ENCODE peak calls at places on chromosomes 1 and 21, in four cellular contexts. One of them, this sample, is unnamed.

GRCh38 chr1:7005762-7006161 is 220.5 kb downstream of the CAMTA1 start:
- DNase-seq in adrenal gland: no peak
- DNase-seq in tibial nerve: no peak
- DNase-seq in suprapubic skin: no peak
- DNase-seq in this sample: no peak

GRCh38 chr1:85225624-85226380 is 25.0 kb upstream of the SYDE2 start:
- DNase-seq in adrenal gland: no peak
- DNase-seq in suprapubic skin: no peak
- DNase-seq in tibial nerve: no peak
- DNase-seq in this sample: no peak

GRCh38 chr1:161069731-161070270 is at the start of gene ARHGAP30:
- DNase-seq in suprapubic skin: no peak
- DNase-seq in adrenal gland: peak; percentile 76
- DNase-seq in tibial nerve: peak; percentile 16
- DNase-seq in this sample: no peak

GRCh38 chr1:223364685-223365382 is 858 bp upstream of the SUSD4 start:
- DNase-seq in adrenal gland: no peak
- DNase-seq in suprapubic skin: no peak
- DNase-seq in tibial nerve: no peak
- DNase-seq in this sample: no peak

GRCh38 chr1:165228676-165229075 is 127.8 kb downstream of the LMX1A start:
- DNase-seq in adrenal gland: no peak
- DNase-seq in suprapubic skin: no peak
- DNase-seq in tibial nerve: no peak
- DNase-seq in this sample: no peak

GRCh38 chr1:43822040-43822439 is 111.6 kb upstream of the ARTN start:
- DNase-seq in tibial nerve: no peak
- DNase-seq in adrenal gland: peak; percentile 23
- DNase-seq in suprapubic skin: no peak
- DNase-seq in this sample: peak; percentile 23

GRCh38 chr1:203765029-203765837 is at the start of gene LAX1:
- DNase-seq in adrenal gland: no peak
- DNase-seq in tibial nerve: no peak
- DNase-seq in suprapubic skin: no peak
- DNase-seq in this sample: no peak

GRCh38 chr1:68142461-68142860 is 89.9 kb downstream of the WLS start:
- DNase-seq in tibial nerve: no peak
- DNase-seq in adrenal gland: no peak
- DNase-seq in suprapubic skin: no peak
- DNase-seq in this sample: no peak

GRCh38 chr1:46520063-46520911 is 30.7 kb downstream of the DMBX1 start:
- DNase-seq in suprapubic skin: no peak
- DNase-seq in tibial nerve: no peak
- DNase-seq in adrenal gland: no peak
- DNase-seq in this sample: no peak

GRCh38 chr1:230866171-230866811 is 2.0 kb downstream of the C1orf198 start:
- DNase-seq in suprapubic skin: no peak
- DNase-seq in adrenal gland: no peak
- DNase-seq in tibial nerve: no peak
- DNase-seq in this sample: no peak

GRCh38 chr1:4598561-4598960 is 55.8 kb upstream of the AJAP1 start:
- DNase-seq in suprapubic skin: no peak
- DNase-seq in adrenal gland: no peak
- DNase-seq in tibial nerve: no peak
- DNase-seq in this sample: no peak

GRCh38 chr1:213284626-213285025 is 233.6 kb downstream of the RPS6KC1 start:
- DNase-seq in tibial nerve: no peak
- DNase-seq in adrenal gland: no peak
- DNase-seq in suprapubic skin: no peak
- DNase-seq in this sample: no peak

GRCh38 chr21:42674351-42674940 is 21.0 kb downstream of the PDE9A start:
- DNase-seq in suprapubic skin: no peak
- DNase-seq in tibial nerve: no peak
- DNase-seq in adrenal gland: no peak
- DNase-seq in this sample: no peak

GRCh38 chr1:18535391-18536210 is 54.9 kb downstream of the KLHDC7A start:
- DNase-seq in adrenal gland: no peak
- DNase-seq in suprapubic skin: peak; percentile 62
- DNase-seq in tibial nerve: no peak
- DNase-seq in this sample: no peak

GRCh38 chr1:5983361-5984103 is 8.7 kb downstream of the NPHP4 start:
- DNase-seq in suprapubic skin: no peak
- DNase-seq in adrenal gland: no peak
- DNase-seq in tibial nerve: no peak
- DNase-seq in this sample: no peak

GRCh38 chr21:15823486-15824150 is 93.8 kb downstream of the USP25 start:
- DNase-seq in tibial nerve: no peak
- DNase-seq in adrenal gland: no peak
- DNase-seq in suprapubic skin: no peak
- DNase-seq in this sample: no peak

GRCh38 chr1:12600335-12600734 is 17.7 kb downstream of the DHRS3 start:
- DNase-seq in suprapubic skin: no peak
- DNase-seq in tibial nerve: no peak
- DNase-seq in adrenal gland: peak; percentile 88
- DNase-seq in this sample: no peak

GRCh38 chr1:50783286-50783685 is 176.8 kb downstream of the FAF1 start:
- DNase-seq in adrenal gland: no peak
- DNase-seq in suprapubic skin: no peak
- DNase-seq in tibial nerve: no peak
- DNase-seq in this sample: no peak

DNA sequence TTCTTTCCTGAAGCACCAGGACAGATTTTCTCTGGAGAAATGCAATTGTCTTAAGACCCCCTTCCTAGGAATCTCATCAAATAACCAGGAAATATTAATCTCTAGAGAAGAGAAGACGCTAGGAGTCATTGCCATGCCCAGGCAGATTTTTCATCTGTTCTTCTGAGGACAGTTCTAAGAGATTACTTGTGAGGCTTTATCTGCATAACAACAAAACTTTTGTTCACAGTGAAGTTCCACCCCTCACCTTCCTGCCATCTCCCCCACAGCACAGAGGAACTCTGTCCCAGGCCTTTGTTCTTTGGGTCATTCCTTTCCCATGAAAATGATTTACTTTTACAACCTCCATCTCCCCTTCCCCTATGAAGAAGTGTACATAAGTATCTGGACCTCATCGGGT is 384.6 kb upstream of the CAMK1G start:
- DNase-seq in suprapubic skin: no peak
- DNase-seq in adrenal gland: no peak
- DNase-seq in tibial nerve: no peak
- DNase-seq in this sample: no peak
- H3K27ac ChIP-seq in suprapubic skin: no peak overlapping the region
- H3K27ac ChIP-seq in adrenal gland: no peak overlapping the region
- H3K27ac ChIP-seq in tibial nerve: no peak overlapping the region
- H3K27ac ChIP-seq in this sample: no peak overlapping the region

DNA sequence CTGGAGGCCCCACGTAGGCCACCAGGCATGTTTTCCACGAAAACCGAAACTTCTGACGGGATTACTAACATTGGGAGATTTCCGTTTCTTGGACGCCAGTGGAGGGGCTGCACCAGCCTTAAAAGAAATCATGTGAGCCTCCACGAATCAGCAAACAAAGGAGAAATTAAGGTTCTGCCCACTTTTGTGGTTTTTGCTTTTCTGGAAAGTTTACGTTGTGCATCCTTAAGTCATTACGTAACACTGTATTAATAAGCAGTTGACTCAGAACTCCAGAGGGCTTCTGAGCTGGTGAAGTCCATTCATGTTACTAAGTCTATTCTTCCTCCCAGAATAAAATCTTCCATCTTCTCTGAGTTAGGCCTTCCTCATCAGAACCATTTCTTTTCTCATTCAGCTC is 168.5 kb downstream of the PSMG1 start:
- DNase-seq in tibial nerve: no peak
- DNase-seq in adrenal gland: no peak
- DNase-seq in suprapubic skin: no peak
- DNase-seq in this sample: no peak
- TF ChIP-seq CTCF in tibial nerve: no peak
- TF ChIP-seq CTCF in adrenal gland: no peak
- TF ChIP-seq CTCF in suprapubic skin: no peak
- TF ChIP-seq CTCF in this sample: no peak

GRCh38 chr1:115679141-115679611 is 37.4 kb downstream of the VANGL1 start:
- DNase-seq in tibial nerve: peak; percentile 21
- DNase-seq in adrenal gland: peak; percentile 61
- DNase-seq in suprapubic skin: no peak
- DNase-seq in this sample: no peak
- H3K27ac ChIP-seq in tibial nerve: peak overlapping the region; percentile 69
- H3K27ac ChIP-seq in adrenal gland: no peak overlapping the region
- H3K27ac ChIP-seq in suprapubic skin: peak overlapping the region; percentile 80
- H3K27ac ChIP-seq in this sample: peak overlapping the region; percentile 63

DNA sequence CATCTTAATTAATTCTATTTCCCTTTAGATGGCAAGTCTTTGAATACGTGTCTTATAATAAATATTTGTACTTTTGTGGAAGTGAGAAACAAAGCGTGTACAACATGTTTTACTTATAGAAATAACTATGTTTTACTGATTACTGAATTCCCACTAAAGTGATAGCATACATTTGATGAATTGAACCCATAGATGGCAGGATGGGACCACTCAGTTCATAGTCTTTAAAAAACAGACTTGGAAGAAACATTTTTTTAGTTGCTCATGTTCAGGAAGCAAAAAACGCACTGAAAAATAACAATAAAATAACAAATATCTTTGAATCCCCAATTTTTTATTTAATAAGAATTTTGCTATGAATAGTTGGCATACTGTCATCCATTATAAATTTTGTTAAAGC is 507.1 kb upstream of the ZRANB2 start:
- DNase-seq in tibial nerve: no peak
- DNase-seq in adrenal gland: no peak
- DNase-seq in suprapubic skin: no peak
- DNase-seq in this sample: no peak
- TF ChIP-seq CTCF in tibial nerve: peak; percentile 10
- TF ChIP-seq CTCF in adrenal gland: no peak
- TF ChIP-seq CTCF in suprapubic skin: no peak
- TF ChIP-seq CTCF in this sample: no peak

GRCh38 chr21:46448108-46448507 is 10.6 kb upstream of the DIP2A start:
- DNase-seq in adrenal gland: no peak
- DNase-seq in tibial nerve: no peak
- DNase-seq in suprapubic skin: no peak
- DNase-seq in this sample: no peak
- H3K27ac ChIP-seq in adrenal gland: no peak overlapping the region
- H3K27ac ChIP-seq in tibial nerve: no peak overlapping the region
- H3K27ac ChIP-seq in suprapubic skin: no peak overlapping the region
- H3K27ac ChIP-seq in this sample: no peak overlapping the region